ENCODE peak calls at places on chromosome 13, in four cellular contexts. G is iris pigment epithelial cell; F is GM04503; Z is naive thymus-derived CD8-positive, alpha-beta T cell. E is an unnamed sample.

GRCh38 chr13:27006519-27007161 is 165.0 kb downstream of the USP12 start:
- DNase-seq in Z (no peak), F (no peak), G (peak; percentile 39), E (peak; percentile 93)

GRCh38 chr13:110200276-110200675 is 106.7 kb downstream of the COL4A1 start:
- DNase-seq in Z (no peak), G (no peak), F (no peak), E (no peak)

GRCh38 chr13:33937373-33938087 is 119.6 kb downstream of the RFC3 start:
- DNase-seq in Z (no peak), G (no peak), F (no peak), E (no peak)

GRCh38 chr13:28339419-28339818 is 155.5 kb downstream of the FLT1 start:
- DNase-seq in Z (no peak), G (peak; percentile 79), F (no peak), E (no peak)

GRCh38 chr13:112153846-112154245 is 86.9 kb downstream of the SOX1 start:
- DNase-seq in F (no peak), Z (no peak), G (no peak), E (no peak)

GRCh38 chr13:29175245-29175873 is 355.2 kb downstream of the MTUS2 start:
- DNase-seq in G (no peak), F (no peak), Z (no peak), E (no peak)

GRCh38 chr13:88051746-88052482 is 380.7 kb downstream of the SLITRK5 start:
- DNase-seq in Z (no peak), F (no peak), G (no peak), E (no peak)

GRCh38 chr13:89660752-89661151 is 1686.7 kb upstream of the MIR17HG start:
- DNase-seq in Z (no peak), F (no peak), G (no peak), E (no peak)

GRCh38 chr13:111033172-111034133 is 81.7 kb upstream of the ARHGEF7 start:
- DNase-seq in F (no peak), G (no peak), Z (no peak), E (no peak)

GRCh38 chr13:112510002-112510780 is 77.8 kb downstream of the TUBGCP3 start:
- DNase-seq in F (no peak), G (peak; percentile 76), Z (no peak), E (peak; percentile 79)

E was measured in COR-L47.